ENCODE peak calls at places on chromosomes 4 and X, in six cellular contexts. One of them, this sample, is unnamed.

GRCh38 chr4:77196866-77197265 is 39.9 kb downstream of the CCNG2 start:
- DNase-seq in aorta: no peak
- DNase-seq in K562: no peak
- DNase-seq in tibial nerve: no peak
- DNase-seq in IMR-90: no peak
- DNase-seq in fibroblast of lung: no peak
- DNase-seq in this sample: no peak

GRCh38 chrX:27619975-27620374 is 29.8 kb downstream of the DCAF8L2 start:
- DNase-seq in aorta: no peak
- DNase-seq in K562: no peak
- DNase-seq in tibial nerve: no peak
- DNase-seq in IMR-90: peak; percentile 8
- DNase-seq in fibroblast of lung: peak; percentile 2
- DNase-seq in this sample: no peak

GRCh38 chrX:23773601-23774175 is 9.3 kb upstream of the SAT1 start:
- DNase-seq in aorta: no peak
- DNase-seq in K562: no peak
- DNase-seq in tibial nerve: no peak
- DNase-seq in IMR-90: no peak
- DNase-seq in fibroblast of lung: no peak
- DNase-seq in this sample: no peak

GRCh38 chr4:52751349-52751911 is at the start of gene ERVMER34-1:
- DNase-seq in aorta: peak; percentile 45
- DNase-seq in K562: peak; percentile 38
- DNase-seq in tibial nerve: no peak
- DNase-seq in IMR-90: no peak
- DNase-seq in fibroblast of lung: peak; percentile 27
- DNase-seq in this sample: no peak

GRCh38 chrX:131816551-131817136 is 206.5 kb upstream of the STK26 start:
- DNase-seq in aorta: peak; percentile 83
- DNase-seq in K562: no peak
- DNase-seq in tibial nerve: no peak
- DNase-seq in IMR-90: peak; percentile 74
- DNase-seq in fibroblast of lung: peak; percentile 58
- DNase-seq in this sample: no peak

GRCh38 chr4:77449162-77449561 is 156.5 kb upstream of the CXCL13 start:
- DNase-seq in aorta: no peak
- DNase-seq in K562: no peak
- DNase-seq in tibial nerve: no peak
- DNase-seq in IMR-90: no peak
- DNase-seq in fibroblast of lung: peak; percentile 3
- DNase-seq in this sample: no peak

GRCh38 chr4:185839204-185839712 is 27.3 kb upstream of the SORBS2 start:
- DNase-seq in aorta: peak; percentile 66
- DNase-seq in K562: no peak
- DNase-seq in tibial nerve: no peak
- DNase-seq in IMR-90: peak; percentile 91
- DNase-seq in fibroblast of lung: peak; percentile 97
- DNase-seq in this sample: no peak

GRCh38 chr4:71366776-71367175 is 28.0 kb downstream of the SLC4A4 start:
- DNase-seq in aorta: no peak
- DNase-seq in K562: no peak
- DNase-seq in tibial nerve: no peak
- DNase-seq in IMR-90: no peak
- DNase-seq in fibroblast of lung: no peak
- DNase-seq in this sample: no peak

GRCh38 chrX:129529685-129530281 is 6.5 kb upstream of the SMARCA1 start:
- DNase-seq in aorta: no peak
- DNase-seq in K562: no peak
- DNase-seq in tibial nerve: no peak
- DNase-seq in IMR-90: peak; percentile 50
- DNase-seq in fibroblast of lung: peak; percentile 44
- DNase-seq in this sample: no peak

GRCh38 chrX:107823456-107823855 is 2.2 kb upstream of the MID2 start:
- DNase-seq in aorta: no peak
- DNase-seq in K562: no peak
- DNase-seq in tibial nerve: no peak
- DNase-seq in IMR-90: peak; percentile 83
- DNase-seq in fibroblast of lung: peak; percentile 83
- DNase-seq in this sample: no peak

GRCh38 chrX:19624754-19625153 is 109.4 kb upstream of the MAP3K15 start:
- DNase-seq in aorta: no peak
- DNase-seq in K562: no peak
- DNase-seq in tibial nerve: no peak
- DNase-seq in IMR-90: peak; percentile 15
- DNase-seq in fibroblast of lung: peak; percentile 11
- DNase-seq in this sample: no peak

GRCh38 chr4:15665738-15666365 is 10.7 kb upstream of the FBXL5 start:
- DNase-seq in aorta: no peak
- DNase-seq in K562: no peak
- DNase-seq in tibial nerve: no peak
- DNase-seq in IMR-90: peak; percentile 58
- DNase-seq in fibroblast of lung: peak; percentile 52
- DNase-seq in this sample: no peak

GRCh38 chr4:168868044-168868855 is 141.8 kb downstream of the CBR4 start:
- DNase-seq in aorta: no peak
- DNase-seq in K562: no peak
- DNase-seq in tibial nerve: no peak
- DNase-seq in IMR-90: peak; percentile 95
- DNase-seq in fibroblast of lung: peak; percentile 96
- DNase-seq in this sample: no peak

GRCh38 chr4:55363618-55364420 is 17.8 kb downstream of the SRD5A3 start:
- DNase-seq in aorta: no peak
- DNase-seq in K562: no peak
- DNase-seq in tibial nerve: no peak
- DNase-seq in IMR-90: no peak
- DNase-seq in fibroblast of lung: no peak
- DNase-seq in this sample: no peak

GRCh38 chrX:2471641-2472040 is 29.1 kb downstream of the DHRSX start:
- DNase-seq in aorta: no peak
- DNase-seq in K562: no peak
- DNase-seq in tibial nerve: no peak
- DNase-seq in IMR-90: no peak
- DNase-seq in fibroblast of lung: no peak
- DNase-seq in this sample: no peak

GRCh38 chr4:16100833-16101232 is 17.0 kb upstream of the PROM1 start:
- DNase-seq in aorta: no peak
- DNase-seq in K562: no peak
- DNase-seq in tibial nerve: no peak
- DNase-seq in IMR-90: no peak
- DNase-seq in fibroblast of lung: no peak
- DNase-seq in this sample: no peak

GRCh38 chrX:47585273-47585672 is 3.0 kb downstream of the TIMP1 start:
- DNase-seq in aorta: no peak
- DNase-seq in K562: no peak
- DNase-seq in tibial nerve: no peak
- DNase-seq in IMR-90: no peak
- DNase-seq in fibroblast of lung: no peak
- DNase-seq in this sample: no peak

GRCh38 chrX:47586043-47586787 is 4.0 kb downstream of the TIMP1 start:
- DNase-seq in aorta: no peak
- DNase-seq in K562: no peak
- DNase-seq in tibial nerve: no peak
- DNase-seq in IMR-90: no peak
- DNase-seq in fibroblast of lung: no peak
- DNase-seq in this sample: no peak

GRCh38 chrX:47583240-47583861 is 1.1 kb downstream of the TIMP1 start:
- DNase-seq in aorta: no peak
- DNase-seq in K562: no peak
- DNase-seq in tibial nerve: no peak
- DNase-seq in IMR-90: no peak
- DNase-seq in fibroblast of lung: no peak
- DNase-seq in this sample: peak; percentile 10

GRCh38 chrX:47587091-47587891 is 5.1 kb downstream of the TIMP1 start:
- DNase-seq in aorta: no peak
- DNase-seq in K562: no peak
- DNase-seq in tibial nerve: no peak
- DNase-seq in IMR-90: peak; percentile 27
- DNase-seq in fibroblast of lung: no peak
- DNase-seq in this sample: no peak

GRCh38 chrX:47584714-47585113 is 2.5 kb downstream of the TIMP1 start:
- DNase-seq in aorta: no peak
- DNase-seq in K562: no peak
- DNase-seq in tibial nerve: no peak
- DNase-seq in IMR-90: no peak
- DNase-seq in fibroblast of lung: no peak
- DNase-seq in this sample: no peak
- H3K27me3 ChIP-seq in aorta: no peaks in the 10 kb centered on the region
- H3K27me3 ChIP-seq in K562: no peaks in the 10 kb centered on the region
- H3K27me3 ChIP-seq in tibial nerve: no peaks in the 10 kb centered on the region
- H3K27me3 ChIP-seq in IMR-90: no peaks in the 10 kb centered on the region
- H3K27me3 ChIP-seq in fibroblast of lung: no peaks in the 10 kb centered on the region
- H3K27me3 ChIP-seq in this sample: no peaks in the 10 kb centered on the region

GRCh38 chrX:136496768-136497555 is 430 bp upstream of the HTATSF1 start:
- DNase-seq in aorta: peak; percentile 91
- DNase-seq in K562: peak; percentile 81
- DNase-seq in tibial nerve: peak; percentile 65
- DNase-seq in IMR-90: peak; percentile 79
- DNase-seq in fibroblast of lung: peak; percentile 84
- DNase-seq in this sample: peak; percentile 95

GRCh38 chrX:136495043-136495442 is 2.3 kb upstream of the HTATSF1 start:
- DNase-seq in aorta: no peak
- DNase-seq in K562: no peak
- DNase-seq in tibial nerve: no peak
- DNase-seq in IMR-90: no peak
- DNase-seq in fibroblast of lung: no peak
- DNase-seq in this sample: no peak

GRCh38 chrX:136491832-136492231 is 4.1 kb downstream of the BRS3 start:
- DNase-seq in aorta: no peak
- DNase-seq in K562: no peak
- DNase-seq in tibial nerve: no peak
- DNase-seq in IMR-90: no peak
- DNase-seq in fibroblast of lung: no peak
- DNase-seq in this sample: no peak

GRCh38 chrX:136497556-136498048 is at the start of gene HTATSF1:
- DNase-seq in aorta: no peak
- DNase-seq in K562: peak; percentile 10
- DNase-seq in tibial nerve: no peak
- DNase-seq in IMR-90: no peak
- DNase-seq in fibroblast of lung: no peak
- DNase-seq in this sample: no peak

DNA sequence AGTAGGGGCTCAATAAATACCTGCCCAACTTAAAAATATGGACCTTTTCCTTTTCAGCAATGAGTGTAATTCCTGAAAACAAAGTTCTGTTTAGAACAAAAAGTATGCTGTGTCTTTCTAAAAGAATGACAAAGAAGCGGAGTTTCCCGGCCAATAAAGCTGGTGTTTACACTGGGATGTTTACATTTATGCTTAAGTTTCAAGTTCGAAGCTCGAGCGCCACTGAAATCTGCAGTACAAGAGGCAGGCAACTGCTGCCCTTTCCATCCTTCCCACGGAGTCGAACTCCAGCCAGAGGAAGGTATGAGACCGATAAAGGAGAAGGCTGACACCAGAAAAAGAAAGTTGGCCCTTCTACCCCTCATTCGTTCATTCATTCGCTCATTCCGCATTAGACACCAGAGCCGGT is 1.0 kb upstream of the HTATSF1 start:
- DNase-seq in aorta: no peak
- DNase-seq in K562: no peak
- DNase-seq in tibial nerve: no peak
- DNase-seq in IMR-90: no peak
- DNase-seq in fibroblast of lung: no peak
- DNase-seq in this sample: no peak
- H3K36me3 ChIP-seq in aorta: no peaks in the 10 kb centered on the region
- H3K36me3 ChIP-seq in K562: peaks cover 16% of the 10 kb centered on the region
- H3K36me3 ChIP-seq in tibial nerve: no peaks in the 10 kb centered on the region
- H3K36me3 ChIP-seq in IMR-90: no peaks in the 10 kb centered on the region
- H3K36me3 ChIP-seq in fibroblast of lung: no peaks in the 10 kb centered on the region
- H3K36me3 ChIP-seq in this sample: peaks cover 5% of the 10 kb centered on the region

DNA sequence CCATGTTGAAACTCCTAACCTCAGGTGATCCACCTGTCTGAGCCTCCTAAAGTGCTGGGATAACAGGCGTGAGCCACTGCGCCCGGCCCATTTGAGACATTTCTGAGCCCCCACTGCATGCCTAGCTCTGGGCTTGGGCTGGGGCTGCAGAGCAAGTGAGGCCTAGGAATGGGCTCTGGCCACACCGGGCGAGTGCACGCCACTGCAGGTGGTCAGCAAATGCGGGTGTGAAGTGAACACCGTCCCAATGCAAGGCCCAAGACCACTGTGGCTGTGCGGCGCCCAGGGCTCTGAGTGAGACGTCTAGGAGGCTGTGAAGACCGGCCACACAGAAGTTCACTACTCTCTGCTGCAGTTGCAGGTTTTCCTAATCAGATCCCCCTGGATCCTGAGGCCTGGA is 9.5 kb downstream of the SH3TC1 start:
- DNase-seq in aorta: no peak
- DNase-seq in K562: no peak
- DNase-seq in tibial nerve: no peak
- DNase-seq in IMR-90: no peak
- DNase-seq in fibroblast of lung: no peak
- DNase-seq in this sample: no peak
- H3K4me1 ChIP-seq in aorta: no peaks in the 10 kb centered on the region
- H3K4me1 ChIP-seq in K562: no peaks in the 10 kb centered on the region
- H3K4me1 ChIP-seq in tibial nerve: peaks cover 11% of the 10 kb centered on the region
- H3K4me1 ChIP-seq in IMR-90: peaks cover 3% of the 10 kb centered on the region
- H3K4me1 ChIP-seq in fibroblast of lung: no peaks in the 10 kb centered on the region
- H3K4me1 ChIP-seq in this sample: no peaks in the 10 kb centered on the region

DNA sequence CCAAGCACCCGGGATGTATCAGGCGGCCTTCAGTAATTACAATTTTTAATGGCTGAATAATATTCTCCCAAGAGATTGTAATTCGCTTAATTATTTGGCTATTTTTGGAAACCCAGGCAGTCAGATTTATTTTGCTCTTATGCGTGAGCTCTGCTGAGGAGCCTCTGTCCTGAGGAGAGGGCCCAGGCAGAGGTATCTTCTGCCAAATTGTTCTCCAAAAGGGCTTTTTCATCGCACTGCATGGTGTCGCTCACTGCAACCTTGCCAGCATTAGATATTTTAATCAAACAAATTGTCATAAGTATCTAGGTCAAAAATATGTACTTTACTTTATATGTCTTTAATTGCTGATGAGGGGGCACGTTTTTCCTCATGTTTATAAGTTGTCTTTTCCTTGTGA is 5.8 kb downstream of the ATP2B3 start:
- DNase-seq in aorta: no peak
- DNase-seq in K562: no peak
- DNase-seq in tibial nerve: no peak
- DNase-seq in IMR-90: no peak
- DNase-seq in fibroblast of lung: no peak
- DNase-seq in this sample: no peak
- H3K27me3 ChIP-seq in aorta: no peaks in the 10 kb centered on the region
- H3K27me3 ChIP-seq in K562: peaks cover 68% of the 10 kb centered on the region
- H3K27me3 ChIP-seq in tibial nerve: no peaks in the 10 kb centered on the region
- H3K27me3 ChIP-seq in IMR-90: peaks cover 32% of the 10 kb centered on the region
- H3K27me3 ChIP-seq in fibroblast of lung: peaks cover 3% of the 10 kb centered on the region
- H3K27me3 ChIP-seq in this sample: no peaks in the 10 kb centered on the region